ENCODE peak calls at places on chromosome 21, in eight cellular contexts. A, I, Q, H, L, R, C and T are unnamed samples.

GRCh38 chr21:17610862-17611261 is 1.8 kb downstream of the BTG3 start:
- DNase-seq in A (peak), I (no peak), Q (no peak), H (no peak), L (no peak), R (no peak), C (no peak), T (no peak)

GRCh38 chr21:26845750-26846035 is 484 bp upstream of the ADAMTS1 start:
- DNase-seq in A (no peak), I (no peak), Q (no peak), H (no peak), L (no peak), R (no peak), C (no peak), T (no peak)

GRCh38 chr21:29005696-29006095 is 13.0 kb upstream of the LTN1 start:
- DNase-seq in A (no peak), I (no peak), Q (no peak), H (no peak), L (no peak), R (no peak), C (no peak), T (no peak)

GRCh38 chr21:34156957-34157356 is 83.6 kb downstream of the MRPS6 start:
- DNase-seq in A (no peak), I (no peak), Q (no peak), H (no peak), L (no peak), R (no peak), C (no peak), T (no peak)

GRCh38 chr21:42522271-42522670 is 8.6 kb downstream of the SLC37A1 start:
- DNase-seq in A (no peak), I (no peak), Q (no peak), H (no peak), L (peak), R (no peak), C (no peak), T (no peak)

GRCh38 chr21:39924577-39925308 is 57.5 kb downstream of the PCP4 start:
- DNase-seq in A (no peak), I (no peak), Q (no peak), H (no peak), L (no peak), R (no peak), C (no peak), T (no peak)

GRCh38 chr21:45076245-45076661 is 1.9 kb downstream of the ADARB1 start:
- DNase-seq in A (peak), I (peak), Q (no peak), H (no peak), L (no peak), R (no peak), C (no peak), T (no peak)

GRCh38 chr21:46118871-46119564 is 21.1 kb downstream of the COL6A2 start:
- DNase-seq in A (no peak), I (no peak), Q (peak), H (peak), L (no peak), R (no peak), C (no peak), T (no peak)

GRCh38 chr21:35254006-35254751 is 205.1 kb upstream of the RUNX1 start:
- DNase-seq in A (no peak), I (no peak), Q (no peak), H (no peak), L (no peak), R (no peak), C (no peak), T (no peak)

GRCh38 chr21:44535963-44536362 is 4.0 kb downstream of the KRTAP10-1 start:
- DNase-seq in A (no peak), I (no peak), Q (peak), H (no peak), L (peak), R (no peak), C (no peak), T (no peak)

GRCh38 chr21:36557316-36557715 is 77.4 kb upstream of the CLDN14 start:
- DNase-seq in A (no peak), I (no peak), Q (no peak), H (no peak), L (no peak), R (no peak), C (no peak), T (no peak)

GRCh38 chr21:28669331-28669730 is 323.3 kb downstream of the LTN1 start:
- DNase-seq in A (no peak), I (no peak), Q (no peak), H (no peak), L (no peak), R (no peak), C (no peak), T (no peak)

GRCh38 chr21:30044447-30045064 is 104.8 kb upstream of the GRIK1 start:
- DNase-seq in A (no peak), I (no peak), Q (no peak), H (no peak), L (no peak), R (no peak), C (no peak), T (peak)

GRCh38 chr21:45507523-45507875 is 34.7 kb downstream of the SLC19A1 start:
- DNase-seq in A (no peak), I (no peak), Q (no peak), H (no peak), L (peak), R (no peak), C (no peak), T (no peak)

GRCh38 chr21:15820857-15821256 is 91.1 kb downstream of the USP25 start:
- DNase-seq in A (no peak), I (no peak), Q (no peak), H (no peak), L (no peak), R (no peak), C (no peak), T (no peak)

GRCh38 chr21:41280115-41280919 is 36.3 kb upstream of the FAM3B start:
- DNase-seq in A (no peak), I (no peak), Q (no peak), H (no peak), L (no peak), R (no peak), C (no peak), T (no peak)

GRCh38 chr21:31752352-31752751 is 20.4 kb upstream of the SCAF4 start:
- DNase-seq in A (no peak), I (no peak), Q (no peak), H (no peak), L (no peak), R (no peak), C (no peak), T (no peak)

GRCh38 chr21:35178812-35179211 is 129.7 kb upstream of the RUNX1 start:
- DNase-seq in A (no peak), I (no peak), Q (no peak), H (no peak), L (no peak), R (no peak), C (no peak), T (no peak)

GRCh38 chr21:31647650-31648049 is 11.8 kb upstream of the SOD1 start:
- DNase-seq in A (no peak), I (no peak), Q (no peak), H (no peak), L (no peak), R (no peak), C (no peak), T (no peak)

GRCh38 chr21:36260030-36260787 is 59.8 kb upstream of the MORC3 start:
- DNase-seq in A (peak), I (peak), Q (no peak), H (peak), L (no peak), R (peak), C (peak), T (peak)

GRCh38 chr21:45532826-45533730 is 9.2 kb downstream of the SLC19A1 start:
- DNase-seq in A (no peak), I (no peak), Q (peak), H (peak), L (peak), R (no peak), C (no peak), T (no peak)

GRCh38 chr21:32452641-32453040 is 40.1 kb downstream of the EVA1C start:
- DNase-seq in A (no peak), I (no peak), Q (no peak), H (no peak), L (no peak), R (no peak), C (no peak), T (no peak)

GRCh38 chr21:42127164-42128125 is 56.3 kb downstream of the UMODL1 start:
- DNase-seq in A (no peak), I (no peak), Q (no peak), H (no peak), L (no peak), R (no peak), C (no peak), T (no peak)

GRCh38 chr21:42983102-42983501 is 8.7 kb downstream of the PKNOX1 start:
- DNase-seq in A (no peak), I (no peak), Q (no peak), H (peak), L (no peak), R (no peak), C (no peak), T (no peak)

GRCh38 chr21:32132911-32133310 is 145.9 kb downstream of the MIS18A start:
- DNase-seq in A (no peak), I (no peak), Q (no peak), H (no peak), L (no peak), R (no peak), C (no peak), T (no peak)